ENCODE peak calls at places on chromosomes 7 and 10, in nine cellular contexts. Q, O, D, U, X, Y, N, W and B are unnamed samples.

GRCh38 chr7:84022686-84023308 is 171.8 kb downstream of the SEMA3A start:
- DNase-seq in Q (no peak), N (no peak), D (no peak), U (no peak), X (no peak), W (no peak), Y (no peak), O (no peak), B (no peak)

GRCh38 chr10:10662720-10663467 is 354.8 kb upstream of the CELF2 start:
- DNase-seq in O (no peak), D (no peak), N (no peak), W (no peak), Q (no peak), U (no peak), X (no peak), Y (no peak), B (no peak)

GRCh38 chr7:131359136-131359776 is 31.6 kb downstream of the MKLN1 start:
- DNase-seq in Y (no peak), O (no peak), X (no peak), Q (no peak), W (no peak), D (no peak), N (no peak), U (no peak), B (no peak)

GRCh38 chr10:45589868-45590267 is 82.7 kb downstream of the ZFAND4 start:
- DNase-seq in W (no peak), D (no peak), Q (no peak), X (no peak), O (no peak), U (no peak), Y (no peak), N (no peak), B (no peak)

GRCh38 chr10:49606981-49607535 is 3.1 kb upstream of the SLC18A3 start:
- DNase-seq in D (peak), U (peak), W (no peak), N (peak), Y (no peak), Q (peak), O (peak), X (peak), B (no peak)

GRCh38 chr7:121753965-121754364 is 119.0 kb upstream of the PTPRZ1 start:
- DNase-seq in U (no peak), D (no peak), O (no peak), N (no peak), Y (no peak), Q (no peak), X (no peak), W (no peak), B (no peak)

GRCh38 chr7:106346678-106347217 is 62.0 kb upstream of the NAMPT start:
- DNase-seq in W (no peak), U (no peak), Y (no peak), Q (peak), O (no peak), X (no peak), N (no peak), D (no peak), B (peak)

GRCh38 chr7:761631-762030 is 34.5 kb upstream of the PRKAR1B start:
- DNase-seq in D (no peak), Y (no peak), X (no peak), O (no peak), W (no peak), N (no peak), U (no peak), Q (no peak), B (no peak)

GRCh38 chr10:86665218-86665607 is 3.1 kb upstream of the LDB3 start:
- DNase-seq in D (no peak), X (no peak), Y (no peak), N (no peak), U (no peak), Q (no peak), O (no peak), W (no peak), B (no peak)
- H3K27ac ChIP-seq in D (no peak), X (peak), Y (peak), N (no peak), U (no peak), Q (no peak), O (no peak), W (no peak), B (no peak)

GRCh38 chr7:74479066-74479781 is 25.5 kb downstream of the GTF2IRD1 start:
- DNase-seq in U (no peak), O (peak), Y (no peak), D (no peak), W (no peak), N (peak), X (no peak), Q (no peak), B (no peak)

GRCh38 chr7:74477188-74477587 is 23.5 kb downstream of the GTF2IRD1 start:
- DNase-seq in D (no peak), W (no peak), N (peak), X (no peak), Y (no peak), O (no peak), U (no peak), Q (no peak), B (no peak)

GRCh38 chr7:74476546-74477095 is 22.9 kb downstream of the GTF2IRD1 start:
- DNase-seq in N (peak), X (no peak), W (no peak), Q (no peak), O (no peak), U (no peak), D (no peak), Y (no peak), B (no peak)

GRCh38 chr7:74479961-74480829 is 26.5 kb downstream of the GTF2IRD1 start:
- DNase-seq in Y (peak), Q (peak), O (peak), N (peak), W (peak), D (peak), X (peak), U (no peak), B (no peak)

DNA sequence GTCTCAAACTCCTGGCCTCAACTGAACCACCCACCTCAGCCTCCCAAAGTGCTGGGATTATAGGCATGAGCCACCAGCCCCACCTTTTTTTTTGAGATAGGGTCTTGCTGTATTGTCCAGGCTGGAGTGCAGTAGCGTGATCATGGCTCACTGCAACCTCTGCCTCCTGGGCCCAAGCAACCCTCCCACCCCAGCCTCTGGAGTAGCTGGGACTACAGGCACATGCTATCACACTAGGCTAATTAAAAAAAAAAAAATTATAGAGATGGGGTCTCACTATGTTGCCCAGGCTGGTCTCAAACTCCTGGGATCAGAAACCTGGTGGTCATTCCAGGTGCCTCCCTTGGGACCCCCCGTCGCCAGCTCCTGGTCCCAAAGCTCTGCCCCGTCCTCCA is 25.0 kb downstream of the GTF2IRD1 start:
- DNase-seq in N (no peak), W (no peak), D (no peak), X (no peak), O (no peak), Q (no peak), U (no peak), Y (no peak), B (no peak)
- H3K27ac ChIP-seq in N (peak), W (peak), D (no peak), X (peak), O (peak), Q (peak), U (no peak), Y (peak), B (peak)

DNA sequence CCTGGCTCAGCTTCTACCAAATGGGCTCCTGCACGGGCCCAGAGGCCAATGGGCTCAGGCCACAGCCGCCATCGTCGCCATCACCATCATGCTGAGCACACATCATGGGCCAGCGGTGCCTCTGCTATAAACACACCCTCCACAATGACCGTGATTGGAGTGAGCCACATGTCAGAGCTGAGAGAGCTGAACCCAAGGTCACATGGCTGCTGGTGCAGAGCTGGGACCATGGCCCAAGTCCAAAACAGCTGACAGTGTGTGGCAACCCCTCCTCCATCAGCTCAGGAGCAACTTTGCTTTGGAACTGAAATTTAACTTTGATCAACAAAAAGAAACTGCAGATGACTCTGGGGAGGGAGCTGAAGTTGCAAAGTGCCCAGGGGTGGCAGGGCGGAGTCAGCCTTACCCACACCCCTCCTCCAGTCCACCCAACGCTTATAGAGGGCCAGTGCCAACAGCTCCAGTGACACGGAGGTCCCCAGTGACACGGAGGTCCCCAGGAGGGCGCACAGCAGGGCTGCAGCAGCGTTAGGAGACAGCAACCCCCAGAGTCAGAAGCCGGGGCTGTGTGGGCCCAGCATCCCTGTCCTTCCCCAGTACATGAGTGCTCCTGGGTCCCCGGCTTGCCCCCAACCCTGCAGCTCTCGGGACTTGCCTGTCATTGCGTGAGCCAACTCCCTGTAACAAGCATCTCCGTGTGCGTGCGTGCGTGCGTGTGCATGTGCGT is 249.6 kb downstream of the ELFN1 start:
- DNase-seq in Y (peak), U (no peak), Q (no peak), N (no peak), O (peak), W (no peak), X (peak), D (no peak), B (no peak)
- H3K27ac ChIP-seq in Y (no peak), U (no peak), Q (no peak), N (no peak), O (no peak), W (no peak), X (no peak), D (no peak), B (no peak)

GRCh38 chr10:132551093-132551807 is 13.7 kb downstream of the INPP5A start:
- DNase-seq in Q (no peak), X (no peak), D (peak), U (peak), N (peak), Y (peak), O (peak), W (no peak), B (no peak)
- H3K27ac ChIP-seq in Q (no peak), X (no peak), D (no peak), U (peak), N (no peak), Y (no peak), O (no peak), W (no peak), B (no peak)

DNA sequence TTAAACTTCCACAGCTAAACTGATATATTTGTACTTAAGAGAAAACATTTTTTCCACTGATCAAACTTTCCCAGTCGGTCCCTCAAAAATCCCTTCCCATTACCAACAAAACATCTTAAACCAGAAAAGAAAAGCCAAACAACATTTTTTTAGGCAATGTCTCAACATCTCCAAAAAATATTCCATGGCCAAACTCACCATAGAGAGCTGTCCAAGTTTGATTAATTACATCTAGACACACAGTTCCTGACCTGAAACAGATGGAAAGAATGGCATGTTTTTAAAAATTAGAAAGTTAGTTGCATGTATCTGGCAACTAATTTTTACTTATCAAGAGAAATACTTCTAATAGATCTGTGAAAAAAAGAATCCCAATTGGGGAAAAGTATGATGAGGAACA is 95.4 kb downstream of the UBE2H start:
- DNase-seq in X (no peak), W (no peak), Y (no peak), O (no peak), N (no peak), Q (no peak), U (no peak), D (no peak), B (no peak)
- H3K27ac ChIP-seq in X (peak), W (peak), Y (no peak), O (no peak), N (no peak), Q (no peak), U (no peak), D (no peak), B (no peak)

GRCh38 chr10:70575486-70575873 is 27.1 kb downstream of the PRF1 start:
- DNase-seq in O (no peak), W (no peak), N (peak), D (no peak), Y (no peak), X (no peak), Q (no peak), U (no peak), B (no peak)

GRCh38 chr10:70575874-70576802 is 26.4 kb downstream of the PRF1 start:
- DNase-seq in O (peak), D (no peak), Y (no peak), W (no peak), Q (no peak), U (peak), X (peak), N (peak), B (peak)

GRCh38 chr10:70571236-70571635 is 31.3 kb downstream of the PRF1 start:
- DNase-seq in X (no peak), O (no peak), Y (no peak), U (no peak), Q (no peak), N (no peak), D (no peak), W (no peak), B (no peak)

GRCh38 chr10:70571636-70572439 is 30.7 kb downstream of the PRF1 start:
- DNase-seq in X (no peak), U (no peak), O (no peak), D (no peak), Y (no peak), W (no peak), Q (no peak), N (peak), B (no peak)

DNA sequence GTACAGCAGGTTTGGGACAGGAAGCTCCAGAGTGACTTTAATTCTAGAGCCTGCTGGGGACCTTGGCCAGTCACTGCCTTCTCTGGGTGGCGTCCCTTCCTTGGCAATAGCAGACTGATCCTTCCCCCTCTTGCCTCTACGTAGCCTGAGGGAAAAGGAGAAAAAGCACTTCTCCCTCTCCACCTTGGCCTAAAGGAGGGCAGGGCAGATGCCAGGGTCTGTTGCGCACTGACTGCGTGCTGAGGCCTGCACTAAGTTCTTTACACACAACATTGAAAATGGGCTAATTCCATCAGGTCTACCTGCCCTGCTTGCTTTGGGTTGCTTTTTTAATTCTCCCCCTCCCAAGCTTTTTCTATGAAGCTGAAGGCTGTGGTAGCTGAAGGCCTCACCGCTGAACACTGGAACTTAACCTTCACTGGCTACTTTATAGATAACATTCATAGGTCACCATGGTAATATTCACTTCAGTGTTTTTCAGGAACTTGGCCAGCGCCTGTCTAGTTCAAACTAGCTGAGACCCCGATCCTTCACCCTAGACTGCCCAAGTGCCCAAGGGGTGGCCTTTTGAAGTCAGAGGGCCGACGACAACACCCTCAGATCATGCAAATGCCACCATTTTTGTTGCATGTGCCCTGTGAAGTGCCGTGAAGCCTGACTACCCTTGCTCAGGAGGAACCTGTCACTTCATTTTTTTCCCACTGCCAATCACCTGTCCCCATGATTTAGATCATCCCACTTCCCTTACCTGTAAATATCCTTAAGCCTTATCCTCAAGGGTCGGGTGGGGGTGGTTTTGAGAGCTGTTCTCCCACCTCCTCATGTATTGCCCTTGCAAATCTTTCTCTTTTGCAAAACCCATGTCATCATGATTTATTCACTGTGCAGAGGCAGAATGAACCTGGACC is 28.7 kb downstream of the PRF1 start:
- DNase-seq in U (no peak), X (no peak), N (peak), Q (no peak), W (no peak), Y (no peak), O (no peak), D (no peak), B (no peak)
- H3K27ac ChIP-seq in U (peak), X (no peak), N (no peak), Q (no peak), W (no peak), Y (no peak), O (no peak), D (no peak), B (no peak)

DNA sequence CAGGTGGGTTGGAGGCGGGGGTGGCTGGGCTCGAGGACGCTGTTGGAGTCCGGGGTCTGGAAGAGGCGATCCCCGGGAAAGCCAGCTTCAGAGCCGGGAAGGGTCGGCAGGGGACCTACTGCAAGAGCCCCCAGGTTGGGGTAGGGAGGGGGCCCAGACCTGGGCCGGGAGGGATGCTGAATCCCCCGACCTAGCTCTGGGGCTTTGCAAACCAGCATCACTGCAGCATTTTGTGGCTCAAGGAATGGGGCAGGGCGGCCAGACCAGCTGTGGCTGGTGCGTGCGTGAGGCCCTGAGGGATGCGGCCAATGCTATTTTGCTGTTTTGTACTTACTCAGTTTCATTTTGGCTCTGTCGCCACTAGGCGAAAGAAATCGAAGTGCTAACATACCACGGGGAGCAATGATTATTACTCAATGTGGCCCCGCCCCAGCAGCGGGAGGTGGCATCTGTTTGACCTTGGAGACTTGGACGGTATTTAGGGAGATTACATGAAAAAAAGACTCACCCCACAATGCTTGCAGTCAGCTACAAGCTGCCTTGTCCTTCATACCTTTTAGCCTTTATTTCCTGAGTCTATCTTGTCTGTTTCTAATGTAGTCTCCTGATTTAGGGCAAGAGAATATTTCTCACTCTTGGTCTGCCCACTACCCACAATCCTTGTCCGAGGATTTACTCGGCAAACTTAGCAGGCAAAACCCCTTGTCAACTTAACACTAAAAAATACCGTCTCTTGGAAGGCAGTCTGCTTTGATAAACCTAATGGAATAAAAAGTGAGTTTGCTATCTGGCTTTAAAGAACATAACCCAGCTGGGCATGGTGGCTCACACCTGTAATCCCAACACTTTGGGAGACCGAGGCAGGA is 16.2 kb downstream of the HSPB1 start:
- DNase-seq in U (peak), W (no peak), Y (no peak), N (peak), X (peak), O (peak), D (peak), Q (peak), B (no peak)
- H3K27ac ChIP-seq in U (peak), W (peak), Y (peak), N (peak), X (peak), O (peak), D (peak), Q (peak), B (peak)

GRCh38 chr7:141889323-141889722 is 26.9 kb upstream of the OR9A4 start:
- DNase-seq in W (no peak), O (no peak), Y (no peak), U (no peak), N (no peak), X (no peak), Q (no peak), D (no peak), B (no peak)
- H3K27ac ChIP-seq in W (no peak), O (no peak), Y (no peak), U (no peak), N (no peak), X (no peak), Q (no peak), D (no peak), B (no peak)

GRCh38 chr10:97224483-97225435 is 39.0 kb upstream of the SLIT1 start:
- DNase-seq in Y (no peak), Q (peak), X (no peak), D (no peak), U (no peak), N (no peak), O (no peak), W (no peak), B (no peak)
- H3K27ac ChIP-seq in Y (no peak), Q (no peak), X (no peak), D (no peak), U (no peak), N (no peak), O (no peak), W (no peak), B (no peak)

DNA sequence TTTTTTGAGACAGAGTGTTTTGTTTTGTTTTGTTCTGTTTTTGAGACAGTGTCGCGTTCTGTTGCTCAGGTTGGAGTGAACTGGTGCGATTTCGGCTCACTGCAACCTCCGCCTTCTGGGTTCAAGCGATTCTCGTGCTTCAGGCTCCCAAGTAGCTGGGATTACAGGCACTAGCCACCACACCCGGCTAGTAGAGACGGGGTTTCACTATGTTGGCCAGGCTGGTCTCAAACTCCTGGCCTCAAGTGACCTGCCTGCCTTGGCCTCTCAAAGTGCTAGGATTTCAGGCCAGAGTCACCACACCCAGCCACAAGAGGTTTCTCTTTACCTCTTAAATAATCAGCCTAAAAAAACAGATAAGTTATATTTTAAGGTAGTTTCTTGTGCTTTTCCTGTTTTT is 8.7 kb upstream of the ARHGAP12 start:
- DNase-seq in Y (no peak), O (no peak), X (no peak), W (no peak), D (no peak), N (no peak), Q (no peak), U (no peak), B (no peak)
- H3K27ac ChIP-seq in Y (no peak), O (no peak), X (no peak), W (no peak), D (no peak), N (no peak), Q (no peak), U (no peak), B (peak)